ENCODE peak calls at places on chromosome 19, in eight cellular contexts. One of them, this sample, is unnamed.

GRCh38 chr19:48508729-48509310 is 2.8 kb downstream of the LMTK3 start:
- DNase-seq in EH: no peak
- DNase-seq in activated B cell treated with CpG ODN at 0.5 μM for 24 hours: no peak
- DNase-seq in NCI-H1092 treated with DMSO at 0.1 percent for 48 hours: no peak
- DNase-seq in lung microvascular endothelial cell: no peak
- DNase-seq in posterior cingulate gyrus: no peak
- DNase-seq in progenitor cell of endocrine pancreas: no peak
- DNase-seq in T follicular helper cell: no peak
- DNase-seq in this sample: no peak

GRCh38 chr19:57267294-57267693 is 13.0 kb upstream of the ZNF460 start:
- DNase-seq in EH: peak
- DNase-seq in activated B cell treated with CpG ODN at 0.5 μM for 24 hours: no peak
- DNase-seq in NCI-H1092 treated with DMSO at 0.1 percent for 48 hours: no peak
- DNase-seq in lung microvascular endothelial cell: no peak
- DNase-seq in posterior cingulate gyrus: no peak
- DNase-seq in progenitor cell of endocrine pancreas: no peak
- DNase-seq in T follicular helper cell: no peak
- DNase-seq in this sample: no peak

GRCh38 chr19:8174706-8175105 is 25.3 kb upstream of the FBN3 start:
- DNase-seq in EH: no peak
- DNase-seq in activated B cell treated with CpG ODN at 0.5 μM for 24 hours: no peak
- DNase-seq in NCI-H1092 treated with DMSO at 0.1 percent for 48 hours: no peak
- DNase-seq in lung microvascular endothelial cell: no peak
- DNase-seq in posterior cingulate gyrus: no peak
- DNase-seq in progenitor cell of endocrine pancreas: no peak
- DNase-seq in T follicular helper cell: no peak
- DNase-seq in this sample: no peak

GRCh38 chr19:5271145-5271544 is 69.5 kb downstream of the PTPRS start:
- DNase-seq in EH: peak
- DNase-seq in activated B cell treated with CpG ODN at 0.5 μM for 24 hours: no peak
- DNase-seq in NCI-H1092 treated with DMSO at 0.1 percent for 48 hours: no peak
- DNase-seq in lung microvascular endothelial cell: no peak
- DNase-seq in posterior cingulate gyrus: no peak
- DNase-seq in progenitor cell of endocrine pancreas: no peak
- DNase-seq in T follicular helper cell: no peak
- DNase-seq in this sample: no peak

GRCh38 chr19:55253842-55254624 is 4.8 kb downstream of the PPP6R1 start:
- DNase-seq in EH: no peak
- DNase-seq in activated B cell treated with CpG ODN at 0.5 μM for 24 hours: peak
- DNase-seq in NCI-H1092 treated with DMSO at 0.1 percent for 48 hours: peak
- DNase-seq in lung microvascular endothelial cell: no peak
- DNase-seq in posterior cingulate gyrus: no peak
- DNase-seq in progenitor cell of endocrine pancreas: no peak
- DNase-seq in T follicular helper cell: peak
- DNase-seq in this sample: no peak

GRCh38 chr19:35755550-35756371 is 1.1 kb downstream of the HSPB6 start:
- DNase-seq in EH: peak
- DNase-seq in activated B cell treated with CpG ODN at 0.5 μM for 24 hours: no peak
- DNase-seq in NCI-H1092 treated with DMSO at 0.1 percent for 48 hours: no peak
- DNase-seq in lung microvascular endothelial cell: no peak
- DNase-seq in posterior cingulate gyrus: no peak
- DNase-seq in progenitor cell of endocrine pancreas: no peak
- DNase-seq in T follicular helper cell: peak
- DNase-seq in this sample: no peak

GRCh38 chr19:9885077-9885552 is 50.0 kb downstream of the PIN1 start:
- DNase-seq in EH: peak
- DNase-seq in activated B cell treated with CpG ODN at 0.5 μM for 24 hours: no peak
- DNase-seq in NCI-H1092 treated with DMSO at 0.1 percent for 48 hours: peak
- DNase-seq in lung microvascular endothelial cell: peak
- DNase-seq in posterior cingulate gyrus: peak
- DNase-seq in progenitor cell of endocrine pancreas: no peak
- DNase-seq in T follicular helper cell: no peak
- DNase-seq in this sample: no peak

GRCh38 chr19:33175886-33176669 is 18.1 kb upstream of the LRP3 start:
- DNase-seq in EH: peak
- DNase-seq in activated B cell treated with CpG ODN at 0.5 μM for 24 hours: no peak
- DNase-seq in NCI-H1092 treated with DMSO at 0.1 percent for 48 hours: no peak
- DNase-seq in lung microvascular endothelial cell: peak
- DNase-seq in posterior cingulate gyrus: no peak
- DNase-seq in progenitor cell of endocrine pancreas: peak
- DNase-seq in T follicular helper cell: peak
- DNase-seq in this sample: no peak

GRCh38 chr19:42081584-42082258 is 5.8 kb downstream of the ZNF574 start:
- DNase-seq in EH: peak
- DNase-seq in activated B cell treated with CpG ODN at 0.5 μM for 24 hours: no peak
- DNase-seq in NCI-H1092 treated with DMSO at 0.1 percent for 48 hours: no peak
- DNase-seq in lung microvascular endothelial cell: peak
- DNase-seq in posterior cingulate gyrus: no peak
- DNase-seq in progenitor cell of endocrine pancreas: no peak
- DNase-seq in T follicular helper cell: no peak
- DNase-seq in this sample: no peak

GRCh38 chr19:1616875-1617274 is 11.6 kb upstream of the UQCR11 start:
- DNase-seq in EH: no peak
- DNase-seq in activated B cell treated with CpG ODN at 0.5 μM for 24 hours: no peak
- DNase-seq in NCI-H1092 treated with DMSO at 0.1 percent for 48 hours: no peak
- DNase-seq in lung microvascular endothelial cell: no peak
- DNase-seq in posterior cingulate gyrus: no peak
- DNase-seq in progenitor cell of endocrine pancreas: no peak
- DNase-seq in T follicular helper cell: no peak
- DNase-seq in this sample: no peak

GRCh38 chr19:10049626-10050025 is 36.3 kb downstream of the RDH8 start:
- DNase-seq in EH: no peak
- DNase-seq in activated B cell treated with CpG ODN at 0.5 μM for 24 hours: no peak
- DNase-seq in NCI-H1092 treated with DMSO at 0.1 percent for 48 hours: no peak
- DNase-seq in lung microvascular endothelial cell: no peak
- DNase-seq in posterior cingulate gyrus: no peak
- DNase-seq in progenitor cell of endocrine pancreas: no peak
- DNase-seq in T follicular helper cell: no peak
- DNase-seq in this sample: no peak

This sample was measured in neuronal stem cell.